ENCODE peak calls at places on chromosomes 4 and X, in eight cellular contexts. H is HCT116, Z is mesenchymal stem cell, L is PC-3, C is astrocyte, I is neuronal stem cell, E is GM23338, A is hepatocyte. S is an unnamed sample.

GRCh38 chr4:149264093-149264733 is 551.4 kb downstream of the IQCM start:
- DNase-seq in E (peak; percentile 75), H (peak; percentile 48), L (peak; percentile 61), C (peak; percentile 39), A (peak; percentile 55), Z (peak; percentile 48), I (peak; percentile 26), S (peak; percentile 77)

GRCh38 chr4:5824635-5825034 is 68.3 kb downstream of the CRMP1 start:
- DNase-seq in Z (peak; percentile 45), E (peak; percentile 64), A (peak; percentile 29), C (no peak), H (peak; percentile 23), I (no peak), L (peak; percentile 55), S (peak; percentile 65)

GRCh38 chr4:25424539-25425228 is 47.6 kb downstream of the ANAPC4 start:
- DNase-seq in C (no peak), I (no peak), E (no peak), A (no peak), Z (no peak), L (no peak), H (no peak), S (no peak)

GRCh38 chr4:147182041-147182440 is 236.4 kb upstream of the TTC29 start:
- DNase-seq in L (no peak), Z (no peak), E (no peak), I (peak; percentile 38), A (no peak), C (no peak), H (no peak), S (no peak)

GRCh38 chr4:121998024-121998423 is 46.2 kb upstream of the TRPC3 start:
- DNase-seq in E (peak; percentile 63), L (peak; percentile 4), H (no peak), Z (no peak), I (no peak), A (no peak), C (no peak), S (no peak)

GRCh38 chr4:1588306-1588705 is 95.8 kb downstream of the FAM53A start:
- DNase-seq in C (no peak), H (no peak), Z (no peak), E (no peak), A (no peak), I (no peak), L (no peak), S (no peak)

GRCh38 chr4:138938371-138938699 is 77.2 kb upstream of the NOCT start:
- DNase-seq in H (peak; percentile 27), E (peak; percentile 71), I (peak; percentile 35), Z (peak; percentile 64), L (peak; percentile 55), C (peak; percentile 38), A (peak; percentile 52), S (peak; percentile 63)

GRCh38 chr4:21447320-21448055 is 501.1 kb downstream of the KCNIP4 start:
- DNase-seq in Z (no peak), H (no peak), L (peak; percentile 28), E (peak; percentile 36), A (peak; percentile 13), I (no peak), C (no peak), S (no peak)

GRCh38 chr4:125105561-125105960 is 209.2 kb upstream of the FAT4 start:
- DNase-seq in Z (no peak), E (no peak), H (no peak), A (no peak), L (no peak), C (no peak), I (no peak), S (peak; percentile 70)

DNA sequence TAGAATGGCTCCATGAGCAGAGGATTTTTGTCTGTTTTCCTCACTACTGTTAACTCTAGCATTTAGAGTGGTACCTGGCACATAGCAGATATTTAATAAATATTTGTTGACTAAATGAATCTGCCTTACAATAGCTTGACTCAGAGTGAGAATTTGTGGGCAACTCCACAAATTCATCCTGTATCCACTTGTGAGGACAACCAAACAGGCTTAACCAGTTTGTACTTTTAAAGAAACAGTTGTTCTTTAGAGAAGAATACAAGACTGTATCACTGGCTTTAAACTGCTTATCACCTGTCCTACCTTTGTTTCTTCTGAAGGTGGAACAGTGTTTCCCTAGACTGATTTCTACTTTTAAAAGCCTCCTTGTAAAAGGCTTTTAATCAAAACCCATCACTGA is 141.3 kb upstream of the SH3RF1 start:
- DNase-seq in A (no peak), C (no peak), H (no peak), I (no peak), E (no peak), L (peak; percentile 85), Z (no peak), S (no peak)
- H3K4me3 ChIP-seq in A (no peak overlapping the region), C (no peak overlapping the region), H (no peak overlapping the region), I (no peak overlapping the region), E (no peak overlapping the region), L (no peak overlapping the region), Z (no peak overlapping the region), S (no peak overlapping the region)

GRCh38 chr4:130576218-130576617 is 1480.3 kb downstream of the C4orf33 start:
- DNase-seq in A (no peak), H (no peak), L (no peak), Z (no peak), I (no peak), E (no peak), C (no peak), S (no peak)

GRCh38 chr4:130568746-130569145 is 1472.8 kb downstream of the C4orf33 start:
- DNase-seq in I (no peak), C (no peak), H (no peak), E (no peak), L (no peak), Z (no peak), A (no peak), S (no peak)

GRCh38 chr4:130573742-130574141 is 1477.8 kb downstream of the C4orf33 start:
- DNase-seq in A (no peak), Z (no peak), H (no peak), E (no peak), I (no peak), C (no peak), L (no peak), S (no peak)

GRCh38 chr4:130574215-130574614 is 1478.3 kb downstream of the C4orf33 start:
- DNase-seq in C (no peak), Z (no peak), E (peak; percentile 55), A (no peak), L (no peak), I (no peak), H (no peak), S (no peak)
- H3K4me2 ChIP-seq in C (no peak overlapping the region), Z (no peak overlapping the region), E (peak overlapping the region; percentile 8), A (no peak overlapping the region), L (no peak overlapping the region), I (no peak overlapping the region), H (no peak overlapping the region), S (no peak overlapping the region)

GRCh38 chr4:38130884-38131283 is 170.7 kb downstream of the PTTG2 start:
- DNase-seq in Z (no peak), C (no peak), A (no peak), E (no peak), H (no peak), I (no peak), L (no peak), S (no peak)

GRCh38 chr4:38131371-38132139 is 171.4 kb downstream of the PTTG2 start:
- DNase-seq in H (no peak), L (no peak), A (peak; percentile 57), E (peak; percentile 80), C (peak; percentile 77), I (peak; percentile 37), Z (peak; percentile 65), S (no peak)

GRCh38 chr4:38132843-38133662 is 172.9 kb downstream of the PTTG2 start:
- DNase-seq in H (no peak), Z (peak; percentile 46), I (no peak), C (no peak), A (peak; percentile 71), E (no peak), L (no peak), S (no peak)

GRCh38 chr4:38133711-38134480 is 173.7 kb downstream of the PTTG2 start:
- DNase-seq in I (no peak), E (no peak), Z (no peak), H (no peak), L (no peak), C (no peak), A (no peak), S (peak; percentile 29)

DNA sequence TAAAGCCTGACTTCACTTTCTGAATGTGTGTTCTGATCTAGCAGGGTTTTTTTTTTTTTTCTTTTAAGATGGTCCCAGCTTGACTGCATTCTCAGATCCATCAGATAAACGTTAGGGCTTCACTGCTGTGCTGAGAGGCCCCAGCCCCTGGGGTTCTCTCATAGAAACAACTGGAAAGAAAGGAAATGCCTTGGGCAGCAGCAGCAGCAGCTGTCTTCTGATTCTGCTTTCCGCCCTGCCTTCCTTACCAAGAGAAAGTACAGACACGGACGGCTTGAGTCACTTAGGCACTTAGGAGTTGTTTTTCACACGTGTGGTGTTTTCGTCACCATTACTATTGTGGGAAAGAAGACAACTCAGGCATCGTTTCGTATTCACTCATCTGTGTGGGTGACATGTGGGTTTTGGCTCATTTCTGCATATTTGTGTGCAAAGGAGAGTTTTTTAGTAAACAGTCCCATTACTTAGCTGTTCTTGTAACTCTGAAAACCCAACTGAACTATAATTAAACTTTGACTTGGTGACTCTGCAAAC is 172.0 kb downstream of the PTTG2 start:
- DNase-seq in C (peak; percentile 99), I (no peak), H (no peak), A (peak; percentile 83), E (peak; percentile 48), L (no peak), Z (peak; percentile 100), S (peak; percentile 99)
- H3K4me3 ChIP-seq in C (peak overlapping the region; percentile 15), I (no peak overlapping the region), H (no peak overlapping the region), A (no peak overlapping the region), E (no peak overlapping the region), L (no peak overlapping the region), Z (no peak overlapping the region), S (peak overlapping the region; percentile 19)

DNA sequence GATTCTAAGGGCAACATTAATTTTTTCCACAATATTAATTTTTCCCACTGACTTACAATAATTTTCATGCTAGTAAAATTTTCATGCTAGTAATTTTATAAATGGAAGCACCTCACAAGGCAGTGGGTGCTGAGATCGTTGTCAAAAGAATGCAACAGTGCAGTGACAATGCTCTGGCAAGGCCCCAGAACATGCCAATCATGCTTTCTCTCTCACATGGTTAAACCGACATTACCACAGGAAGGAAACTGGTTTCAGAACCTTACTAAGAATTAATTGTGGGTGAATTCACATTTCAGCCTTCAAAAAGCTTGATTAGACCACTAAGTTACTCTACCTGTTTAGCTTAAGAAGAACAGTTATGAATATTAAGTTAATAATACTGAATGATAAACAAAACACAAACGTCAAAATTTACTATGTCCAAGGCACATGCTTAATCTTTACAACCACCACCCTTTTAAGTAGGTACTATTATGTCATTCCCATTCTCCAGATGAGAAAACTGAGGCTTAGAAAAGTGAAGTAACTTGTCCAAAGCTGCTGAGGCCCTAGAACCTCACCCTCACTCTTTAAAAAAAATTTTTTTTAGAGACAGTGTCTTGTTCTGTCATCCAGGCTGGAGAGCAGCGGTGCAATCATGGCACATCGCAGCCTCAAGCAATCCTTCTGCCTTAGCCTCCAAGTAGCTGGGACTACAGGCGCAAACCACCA is 10.0 kb upstream of the OPHN1 start:
- DNase-seq in A (no peak), E (no peak), C (peak; percentile 47), H (no peak), Z (peak; percentile 13), L (peak; percentile 71), I (no peak), S (peak; percentile 32)
- H3K4me2 ChIP-seq in A (no peak overlapping the region), E (no peak overlapping the region), C (peak overlapping the region; percentile 5), H (no peak overlapping the region), Z (no peak overlapping the region), L (peak overlapping the region; percentile 5), I (no peak overlapping the region), S (no peak overlapping the region)

GRCh38 chr4:3343358-3343757 is 50.5 kb downstream of the RGS12 start:
- DNase-seq in A (no peak), I (no peak), E (no peak), L (no peak), C (no peak), Z (no peak), H (no peak), S (no peak)
- H3K4me3 ChIP-seq in A (no peak overlapping the region), I (no peak overlapping the region), E (no peak overlapping the region), L (no peak overlapping the region), C (no peak overlapping the region), Z (no peak overlapping the region), H (no peak overlapping the region), S (no peak overlapping the region)

S was measured in GM23248.